ENCODE peak calls at places on chromosomes 16 and 17, in four cellular contexts. V is transverse colon, W is K562, K is GM23338. P is an unnamed sample.

GRCh38 chr17:42521666-42522262 is 14.3 kb upstream of the NAGLU start:
- DNase-seq in V (no peak), W (no peak), K (no peak), P (no peak)

GRCh38 chr17:57892820-57893595 is 43.2 kb upstream of the MRPS23 start:
- DNase-seq in V (peak; percentile 81), W (peak; percentile 11), K (peak; percentile 58), P (no peak)

GRCh38 chr17:43860927-43861622 is 14.1 kb downstream of the CD300LG start:
- DNase-seq in V (no peak), W (no peak), K (no peak), P (no peak)

GRCh38 chr17:15490634-15491261 is 23.3 kb upstream of the CDRT4 start:
- DNase-seq in V (peak; percentile 74), W (peak; percentile 94), K (peak; percentile 85), P (no peak)

GRCh38 chr16:85778873-85779272 is 20.5 kb downstream of the EMC8 start:
- DNase-seq in V (no peak), W (no peak), K (no peak), P (no peak)

GRCh38 chr16:2484898-2485508 is 10.1 kb downstream of the TBC1D24 start:
- DNase-seq in V (no peak), W (peak; percentile 85), K (no peak), P (no peak)

GRCh38 chr17:16215965-16216316 is 607 bp upstream of the NCOR1 start:
- DNase-seq in V (peak; percentile 63), W (peak; percentile 69), K (peak; percentile 78), P (no peak)

GRCh38 chr17:67258836-67259468 is 14.0 kb upstream of the HELZ start:
- DNase-seq in V (peak; percentile 23), W (no peak), K (no peak), P (no peak)

GRCh38 chr16:53504665-53505064 is 1.7 kb upstream of the AKTIP start:
- DNase-seq in V (no peak), W (no peak), K (no peak), P (no peak)

GRCh38 chr16:87308826-87309225 is 8.4 kb downstream of the C16orf95 start:
- DNase-seq in V (no peak), W (no peak), K (no peak), P (no peak)

GRCh38 chr16:25060920-25061319 is 45.8 kb upstream of the ARHGAP17 start:
- DNase-seq in V (no peak), W (no peak), K (no peak), P (no peak)

GRCh38 chr17:80961931-80962330 is 29.7 kb upstream of the CHMP6 start:
- DNase-seq in V (no peak), W (no peak), K (no peak), P (no peak)

GRCh38 chr17:43406676-43407645 is 8.2 kb downstream of the ARL4D start:
- DNase-seq in V (no peak), W (no peak), K (peak; percentile 30), P (no peak)

GRCh38 chr16:1458977-1459341 is 14.6 kb upstream of the CCDC154 start:
- DNase-seq in V (no peak), W (no peak), K (no peak), P (no peak)

DNA sequence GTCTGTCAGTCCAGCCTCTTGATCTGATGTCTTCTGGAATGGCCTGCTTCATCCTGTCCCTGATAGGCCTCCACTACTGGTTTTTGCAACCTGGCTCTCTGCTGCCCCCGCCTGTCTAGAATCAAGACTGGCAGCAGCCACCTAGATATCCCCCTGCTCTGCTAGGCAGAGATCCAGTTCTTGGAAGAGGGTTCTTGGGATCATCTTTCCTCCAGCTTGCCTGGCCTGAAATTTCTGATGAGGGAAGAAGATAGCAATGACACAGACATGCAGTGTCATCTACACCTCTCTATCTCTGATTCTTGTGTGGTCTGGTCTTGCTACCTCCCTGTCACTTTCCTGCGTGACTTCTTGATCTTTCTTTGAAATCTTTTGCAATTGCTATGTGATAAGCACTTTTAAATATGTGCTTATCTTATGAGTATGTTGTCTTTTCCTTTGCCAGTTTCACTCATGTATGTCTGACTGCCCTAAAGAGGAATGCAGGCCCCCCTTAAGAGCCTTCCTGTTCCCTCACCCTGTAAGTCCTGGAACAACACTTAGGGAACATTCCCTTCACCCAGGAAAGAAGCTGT is 20.3 kb upstream of the NFATC3 start:
- DNase-seq in V (peak; percentile 78), W (peak; percentile 86), K (peak; percentile 82), P (no peak)
- TF ChIP-seq POLR2AphosphoS5 in V (no peak), W (no peak), K (no peak), P (no peak)

DNA sequence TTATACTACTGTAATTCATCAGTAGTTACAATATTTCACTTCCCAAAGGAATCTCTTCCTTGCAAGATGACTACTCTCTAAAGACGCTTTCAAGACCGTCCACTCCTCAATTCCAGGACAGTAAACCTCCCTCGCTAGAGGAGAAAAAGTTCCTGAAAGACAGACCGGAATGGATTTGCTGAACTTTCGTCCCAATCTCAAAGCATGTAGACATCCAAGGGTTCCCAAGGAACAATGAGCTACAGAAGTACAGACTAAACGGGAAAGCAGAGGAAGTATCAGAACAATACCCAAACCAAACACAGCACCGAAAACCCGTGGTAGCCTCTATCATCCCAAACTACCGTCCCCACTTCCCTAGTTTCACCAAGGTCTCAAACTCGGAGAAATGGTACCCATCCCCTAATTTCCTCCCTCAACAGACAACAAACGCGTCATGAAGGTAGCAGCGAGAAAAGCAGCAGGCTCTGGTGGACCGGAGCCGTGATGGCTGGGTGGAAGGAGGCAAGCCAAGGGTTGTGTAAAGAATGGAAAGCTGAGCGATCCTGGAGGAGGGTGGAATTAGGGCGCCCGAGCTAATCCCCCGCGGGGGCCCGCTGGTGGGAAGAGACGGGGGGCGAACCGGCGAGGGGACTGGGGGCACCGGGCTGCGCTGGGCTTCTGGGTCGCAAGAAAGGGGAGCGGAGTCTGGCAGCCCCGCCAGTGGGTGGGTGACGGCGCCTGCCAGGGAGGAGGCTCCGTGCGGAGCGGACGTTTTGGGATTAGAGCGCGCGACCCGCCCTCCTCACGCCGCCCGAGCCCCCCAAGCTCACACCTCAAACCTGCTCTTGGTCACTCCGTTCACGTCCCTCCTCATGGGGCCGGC is 647 bp downstream of the FBXL20 start:
- DNase-seq in V (peak; percentile 30), W (peak; percentile 27), K (peak; percentile 36), P (no peak)
- H3K4me3 ChIP-seq in V (peak overlapping the region; percentile 88), W (peak overlapping the region; percentile 96), K (peak overlapping the region; percentile 98), P (peak overlapping the region; percentile 78)

GRCh38 chr16:64312292-64312691 is 809.6 kb downstream of the CDH11 start:
- DNase-seq in V (no peak), W (no peak), K (no peak), P (no peak)

GRCh38 chr16:64307431-64307830 is 814.4 kb downstream of the CDH11 start:
- DNase-seq in V (no peak), W (no peak), K (no peak), P (no peak)

GRCh38 chr16:64311241-64311640 is 810.6 kb downstream of the CDH11 start:
- DNase-seq in V (no peak), W (no peak), K (no peak), P (no peak)

GRCh38 chr16:64308721-64309120 is 813.1 kb downstream of the CDH11 start:
- DNase-seq in V (no peak), W (no peak), K (no peak), P (no peak)

GRCh38 chr16:64309398-64310110 is 812.3 kb downstream of the CDH11 start:
- DNase-seq in V (no peak), W (no peak), K (no peak), P (no peak)
- TF ChIP-seq CTCF in V (no peak), W (no peak), K (no peak), P (no peak)

GRCh38 chr16:68538880-68539701 is at the start of gene ZFP90:
- DNase-seq in V (peak; percentile 90), W (peak; percentile 87), K (peak; percentile 96), P (no peak)
- TF ChIP-seq POLR2AphosphoS5 in V (peak; percentile 54), W (no peak), K (peak; percentile 80), P (peak; percentile 67)

GRCh38 chr16:84040823-84041391 is 1.7 kb downstream of the SLC38A8 start:
- DNase-seq in V (no peak), W (no peak), K (no peak), P (no peak)
- H3K4me3 ChIP-seq in V (no peak overlapping the region), W (no peak overlapping the region), K (no peak overlapping the region), P (no peak overlapping the region)

GRCh38 chr17:32878211-32878610 is 1.3 kb upstream of the MYO1D start:
- DNase-seq in V (no peak), W (no peak), K (no peak), P (no peak)
- TF ChIP-seq CTCF in V (no peak), W (no peak), K (no peak), P (no peak)

P was measured in Panc1.